ENCODE peak calls at places on chromosomes 12 and 14, in nine cellular contexts. One of them, this sample, is unnamed.

GRCh38 chr14:64646103-64646502 is 58.1 kb upstream of the PLEKHG3 start:
- DNase-seq in immature natural killer cell: no peak
- DNase-seq in H9: no peak
- DNase-seq in A549: no peak
- DNase-seq in AML-193: no peak
- DNase-seq in astrocyte of the spinal cord: peak
- DNase-seq in amniotic epithelial cell: peak
- DNase-seq in NCI-H460: no peak
- DNase-seq in HTR-8/SVneo: no peak
- DNase-seq in this sample: no peak

GRCh38 chr12:91988076-91988475 is 157.6 kb downstream of the BTG1 start:
- DNase-seq in immature natural killer cell: no peak
- DNase-seq in H9: no peak
- DNase-seq in A549: no peak
- DNase-seq in AML-193: no peak
- DNase-seq in astrocyte of the spinal cord: no peak
- DNase-seq in amniotic epithelial cell: no peak
- DNase-seq in NCI-H460: no peak
- DNase-seq in HTR-8/SVneo: no peak
- DNase-seq in this sample: peak

GRCh38 chr12:10409387-10409786 is at the start of gene KLRC4:
- DNase-seq in immature natural killer cell: no peak
- DNase-seq in H9: no peak
- DNase-seq in A549: no peak
- DNase-seq in AML-193: peak
- DNase-seq in astrocyte of the spinal cord: peak
- DNase-seq in amniotic epithelial cell: peak
- DNase-seq in NCI-H460: no peak
- DNase-seq in HTR-8/SVneo: no peak
- DNase-seq in this sample: no peak

GRCh38 chr12:119326341-119326740 is 8.2 kb upstream of the CCDC60 start:
- DNase-seq in immature natural killer cell: no peak
- DNase-seq in H9: no peak
- DNase-seq in A549: no peak
- DNase-seq in AML-193: no peak
- DNase-seq in astrocyte of the spinal cord: no peak
- DNase-seq in amniotic epithelial cell: no peak
- DNase-seq in NCI-H460: no peak
- DNase-seq in HTR-8/SVneo: no peak
- DNase-seq in this sample: no peak

GRCh38 chr14:69573205-69573840 is 1.3 kb downstream of the CCDC177 start:
- DNase-seq in immature natural killer cell: no peak
- DNase-seq in H9: no peak
- DNase-seq in A549: no peak
- DNase-seq in AML-193: no peak
- DNase-seq in astrocyte of the spinal cord: no peak
- DNase-seq in amniotic epithelial cell: no peak
- DNase-seq in NCI-H460: no peak
- DNase-seq in HTR-8/SVneo: no peak
- DNase-seq in this sample: no peak

GRCh38 chr12:107884769-107885694 is 110.5 kb downstream of the ASCL4 start:
- DNase-seq in immature natural killer cell: peak
- DNase-seq in H9: peak
- DNase-seq in A549: peak
- DNase-seq in AML-193: peak
- DNase-seq in astrocyte of the spinal cord: peak
- DNase-seq in amniotic epithelial cell: peak
- DNase-seq in NCI-H460: peak
- DNase-seq in HTR-8/SVneo: peak
- DNase-seq in this sample: peak

GRCh38 chr12:6215932-6216494 is 15.8 kb downstream of the CD9 start:
- DNase-seq in immature natural killer cell: no peak
- DNase-seq in H9: peak
- DNase-seq in A549: peak
- DNase-seq in AML-193: no peak
- DNase-seq in astrocyte of the spinal cord: peak
- DNase-seq in amniotic epithelial cell: peak
- DNase-seq in NCI-H460: peak
- DNase-seq in HTR-8/SVneo: peak
- DNase-seq in this sample: peak

GRCh38 chr12:52674416-52674775 is 5.8 kb downstream of the KRT1 start:
- DNase-seq in immature natural killer cell: no peak
- DNase-seq in H9: no peak
- DNase-seq in A549: no peak
- DNase-seq in AML-193: no peak
- DNase-seq in astrocyte of the spinal cord: no peak
- DNase-seq in amniotic epithelial cell: no peak
- DNase-seq in NCI-H460: no peak
- DNase-seq in HTR-8/SVneo: no peak
- DNase-seq in this sample: no peak

GRCh38 chr14:29168149-29168548 is 401.6 kb downstream of the FOXG1 start:
- DNase-seq in immature natural killer cell: no peak
- DNase-seq in H9: peak
- DNase-seq in A549: no peak
- DNase-seq in AML-193: no peak
- DNase-seq in astrocyte of the spinal cord: no peak
- DNase-seq in amniotic epithelial cell: no peak
- DNase-seq in NCI-H460: no peak
- DNase-seq in HTR-8/SVneo: no peak
- DNase-seq in this sample: no peak

GRCh38 chr14:31992051-31992450 is 85.1 kb upstream of the ARHGAP5 start:
- DNase-seq in immature natural killer cell: no peak
- DNase-seq in H9: no peak
- DNase-seq in A549: no peak
- DNase-seq in AML-193: no peak
- DNase-seq in astrocyte of the spinal cord: peak
- DNase-seq in amniotic epithelial cell: peak
- DNase-seq in NCI-H460: peak
- DNase-seq in HTR-8/SVneo: peak
- DNase-seq in this sample: no peak

GRCh38 chr12:103794814-103795213 is 46.2 kb downstream of the NT5DC3 start:
- DNase-seq in immature natural killer cell: no peak
- DNase-seq in H9: no peak
- DNase-seq in A549: no peak
- DNase-seq in AML-193: no peak
- DNase-seq in astrocyte of the spinal cord: no peak
- DNase-seq in amniotic epithelial cell: no peak
- DNase-seq in NCI-H460: no peak
- DNase-seq in HTR-8/SVneo: no peak
- DNase-seq in this sample: no peak